ENCODE peak calls at places on chromosomes 11 and 22, in four cellular contexts. J, S, Q and R are unnamed samples.

GRCh38 chr11:80320226-80320625 is 879.4 kb upstream of the TENM4 start:
- DNase-seq in Q (no peak), J (no peak), S (no peak), R (no peak)

GRCh38 chr11:61543606-61544306 is 35.2 kb downstream of the LRRC10B start:
- DNase-seq in Q (no peak), J (peak), S (no peak), R (no peak)

GRCh38 chr11:91947215-91947614 is 277.4 kb upstream of the FAT3 start:
- DNase-seq in Q (no peak), S (no peak), J (peak), R (no peak)

GRCh38 chr11:77143405-77144020 is 15.5 kb downstream of the MYO7A start:
- DNase-seq in Q (no peak), S (no peak), J (no peak), R (no peak)

GRCh38 chr11:126893796-126894195 is 106.8 kb downstream of the KIRREL3 start:
- DNase-seq in S (no peak), Q (no peak), J (no peak), R (no peak)

GRCh38 chr11:32015435-32015834 is 75.4 kb upstream of the RCN1 start:
- DNase-seq in Q (no peak), J (no peak), S (no peak), R (no peak)

GRCh38 chr11:38594881-38595280 is 1996.8 kb upstream of the RAG2 start:
- DNase-seq in Q (no peak), S (no peak), J (no peak), R (no peak)

GRCh38 chr22:37235897-37236607 is 8.0 kb downstream of the RAC2 start:
- DNase-seq in S (no peak), Q (no peak), J (no peak), R (no peak)

GRCh38 chr22:39216143-39216490 is 28.7 kb downstream of the PDGFB start:
- DNase-seq in Q (no peak), J (no peak), S (no peak), R (no peak)

GRCh38 chr22:31179345-31179744 is 19.4 kb downstream of the RNF185 start:
- DNase-seq in S (no peak), J (no peak), Q (no peak), R (peak)

GRCh38 chr22:29023172-29023796 is 38.3 kb downstream of the C22orf31 start:
- DNase-seq in Q (no peak), S (no peak), J (no peak), R (no peak)

GRCh38 chr11:70076461-70076931 is 1.6 kb upstream of the ANO1 start:
- DNase-seq in Q (no peak), S (no peak), J (no peak), R (no peak)

GRCh38 chr22:27212081-27212480 is 554.7 kb downstream of the MIAT start:
- DNase-seq in J (no peak), S (no peak), Q (no peak), R (no peak)

GRCh38 chr11:86676533-86677154 is 4.2 kb upstream of the ME3 start:
- DNase-seq in Q (no peak), S (no peak), J (no peak), R (no peak)

GRCh38 chr11:125164422-125165110 is at the start of gene PKNOX2:
- DNase-seq in J (peak), S (peak), Q (peak), R (no peak)

GRCh38 chr11:8055111-8055835 is 25.7 kb upstream of the TUB start:
- DNase-seq in Q (no peak), S (no peak), J (no peak), R (no peak)

GRCh38 chr22:24950272-24950902 is 2.1 kb upstream of the KIAA1671 start:
- DNase-seq in Q (no peak), S (no peak), J (no peak), R (no peak)

GRCh38 chr11:1401656-1402221 is 12.0 kb downstream of the BRSK2 start:
- DNase-seq in S (no peak), Q (peak), J (no peak), R (peak)

GRCh38 chr11:6719588-6719987 is 36.4 kb upstream of the MRPL17 start:
- DNase-seq in S (no peak), J (no peak), Q (no peak), R (no peak)

GRCh38 chr22:39927544-39927943 is 26.7 kb downstream of the GRAP2 start:
- DNase-seq in Q (no peak), S (no peak), J (no peak), R (no peak)

GRCh38 chr11:55826919-55827318 is at the start of gene OR5L2:
- DNase-seq in Q (no peak), J (no peak), S (no peak), R (no peak)

GRCh38 chr22:47434336-47435203 is 672.1 kb downstream of the TBC1D22A start:
- DNase-seq in S (no peak), Q (no peak), J (no peak), R (no peak)

GRCh38 chr22:37022483-37023337 is 3.2 kb downstream of the MPST start:
- DNase-seq in S (no peak), J (no peak), Q (no peak), R (no peak)

GRCh38 chr11:119166368-119167076 is 2.0 kb upstream of the NLRX1 start:
- DNase-seq in S (no peak), Q (no peak), J (no peak), R (no peak)

GRCh38 chr11:16969010-16970004 is 44.9 kb downstream of the PLEKHA7 start:
- DNase-seq in S (no peak), Q (no peak), J (no peak), R (no peak)

GRCh38 chr22:31895317-31896133 is 48.8 kb upstream of the YWHAH start:
- DNase-seq in J (no peak), Q (no peak), S (no peak), R (no peak)

GRCh38 chr11:122215244-122215992 is 99.4 kb upstream of the BLID start:
- DNase-seq in J (peak), Q (no peak), S (no peak), R (peak)

GRCh38 chr11:10792385-10793068 is 16.2 kb downstream of the EIF4G2 start:
- DNase-seq in Q (peak), J (peak), S (peak), R (peak)

GRCh38 chr11:93123351-93123898 is 74.4 kb downstream of the SLC36A4 start:
- DNase-seq in Q (no peak), S (no peak), J (no peak), R (no peak)

GRCh38 chr11:12692238-12693074 is 18.2 kb downstream of the TEAD1 start:
- DNase-seq in J (peak), S (no peak), Q (no peak), R (peak)